ENCODE peak calls at places on chromosomes 7 and 10, in eight cellular contexts. S, O, B, K, V, M, N and Z are unnamed samples.

GRCh38 chr10:35532141-35532540 is 73.0 kb upstream of the GJD4 start:
- DNase-seq in O (no peak), M (no peak), S (no peak), V (no peak), N (no peak), B (no peak), K (no peak), Z (no peak)

GRCh38 chr10:100803481-100803880 is 58.1 kb downstream of the PAX2 start:
- DNase-seq in N (no peak), B (peak; percentile 21), V (peak; percentile 34), K (no peak), M (no peak), O (no peak), S (no peak), Z (no peak)

GRCh38 chr7:68573271-68574000 is 1024.8 kb upstream of the AUTS2 start:
- DNase-seq in V (no peak), B (no peak), M (no peak), N (no peak), S (no peak), K (no peak), O (no peak), Z (no peak)

GRCh38 chr10:22803201-22803895 is 89.0 kb upstream of the PIP4K2A start:
- DNase-seq in K (no peak), O (no peak), B (no peak), S (no peak), N (peak; percentile 76), V (no peak), M (no peak), Z (no peak)

GRCh38 chr7:100887186-100887954 is 2.1 kb downstream of the UFSP1 start:
- DNase-seq in O (no peak), V (no peak), B (no peak), M (no peak), S (no peak), N (no peak), K (peak; percentile 74), Z (no peak)

GRCh38 chr7:73839743-73840714 is 2.3 kb downstream of the METTL27 start:
- DNase-seq in K (no peak), S (no peak), V (no peak), M (no peak), B (no peak), N (no peak), O (no peak), Z (no peak)

GRCh38 chr10:109773818-109774440 is 149.4 kb downstream of the XPNPEP1 start:
- DNase-seq in M (no peak), N (no peak), V (no peak), K (no peak), O (no peak), B (peak; percentile 48), S (no peak), Z (peak; percentile 14)

GRCh38 chr10:15605740-15606369 is 113.9 kb downstream of the ITGA8 start:
- DNase-seq in S (no peak), N (no peak), O (no peak), M (no peak), K (no peak), B (no peak), V (no peak), Z (no peak)

GRCh38 chr10:128894641-128895040 is 572.4 kb upstream of the MGMT start:
- DNase-seq in O (no peak), K (no peak), N (no peak), V (no peak), B (no peak), M (peak; percentile 65), S (no peak), Z (no peak)

GRCh38 chr7:73824986-73825385 is 5.8 kb upstream of the CLDN4 start:
- DNase-seq in K (no peak), V (peak; percentile 73), O (no peak), B (no peak), N (no peak), S (no peak), M (no peak), Z (no peak)

GRCh38 chr10:74956555-74957111 is 130.2 kb downstream of the KAT6B start:
- DNase-seq in M (no peak), K (no peak), N (no peak), V (no peak), B (no peak), O (no peak), S (no peak), Z (no peak)

GRCh38 chr10:112677689-112678088 is 230.7 kb downstream of the VTI1A start:
- DNase-seq in S (no peak), V (no peak), N (no peak), M (no peak), O (no peak), K (no peak), B (no peak), Z (no peak)

GRCh38 chr10:101563007-101563406 is 25.1 kb downstream of the POLL start:
- DNase-seq in B (no peak), N (no peak), V (no peak), O (no peak), M (no peak), K (no peak), S (no peak), Z (no peak)

GRCh38 chr10:32077896-32078295 is 21.7 kb upstream of the KIF5B start:
- DNase-seq in B (no peak), V (no peak), S (no peak), O (no peak), K (no peak), N (peak; percentile 66), M (no peak), Z (peak; percentile 80)

GRCh38 chr7:154929006-154929726 is 73.8 kb downstream of the PAXIP1 start:
- DNase-seq in S (no peak), N (no peak), V (no peak), O (no peak), K (no peak), M (peak; percentile 75), B (no peak), Z (no peak)

DNA sequence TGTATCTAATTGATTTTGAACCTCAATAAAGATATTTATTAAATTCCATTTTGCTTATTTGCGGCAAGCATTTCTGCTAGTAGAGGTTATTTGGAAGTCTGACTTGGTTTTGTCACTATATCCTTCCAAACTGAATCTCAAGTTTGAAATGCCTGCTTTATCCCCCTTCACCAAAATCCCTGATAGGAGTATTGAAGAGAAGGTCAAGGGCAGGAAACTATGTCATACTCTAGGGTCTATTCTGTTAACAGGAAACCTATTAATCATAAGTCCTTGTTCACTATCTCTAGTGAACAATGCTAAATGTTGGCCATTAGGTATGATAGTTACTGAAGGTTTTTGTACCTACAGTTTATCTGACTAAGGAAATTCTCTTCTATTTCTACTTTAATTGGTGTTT is 11.5 kb downstream of the GNAT3 start:
- DNase-seq in O (no peak), S (peak; percentile 8), B (no peak), N (no peak), K (no peak), M (no peak), V (no peak), Z (no peak)
- H3K27ac ChIP-seq in O (peak overlapping the region; percentile 78), S (no peak overlapping the region), B (no peak overlapping the region), N (peak overlapping the region; percentile 92), K (no peak overlapping the region), M (no peak overlapping the region), V (no peak overlapping the region), Z (peak overlapping the region; percentile 98)

GRCh38 chr10:107626862-107627261 is 462.4 kb upstream of the SORCS1 start:
- DNase-seq in S (no peak), K (no peak), M (no peak), B (no peak), N (no peak), O (no peak), V (no peak), Z (no peak)

DNA sequence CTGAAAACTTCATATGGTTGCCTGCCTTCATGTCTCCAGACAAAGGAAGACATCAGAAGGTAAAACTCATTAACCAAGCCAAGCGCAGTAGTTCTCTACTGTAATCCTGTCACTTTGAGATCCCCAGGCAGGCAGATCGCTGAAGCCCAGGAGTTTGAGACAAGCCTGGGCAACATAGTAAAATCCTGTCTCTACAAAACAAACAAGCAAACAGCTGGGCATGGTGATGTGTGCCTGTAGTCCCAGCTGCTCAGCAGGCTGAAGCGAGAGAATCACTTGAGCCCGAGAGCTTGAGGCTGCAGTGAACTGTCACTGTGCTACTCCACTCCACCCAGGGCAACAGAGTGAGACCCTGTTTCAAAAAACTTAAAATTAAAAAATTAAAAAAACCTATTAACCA is 467.4 kb upstream of the SORCS1 start:
- DNase-seq in S (no peak), B (peak; percentile 5), M (no peak), N (no peak), V (no peak), O (no peak), K (no peak), Z (no peak)
- H3K4me3 ChIP-seq in S (no peak overlapping the region), B (no peak overlapping the region), M (no peak overlapping the region), N (no peak overlapping the region), V (no peak overlapping the region), O (no peak overlapping the region), K (no peak overlapping the region), Z (no peak overlapping the region)

DNA sequence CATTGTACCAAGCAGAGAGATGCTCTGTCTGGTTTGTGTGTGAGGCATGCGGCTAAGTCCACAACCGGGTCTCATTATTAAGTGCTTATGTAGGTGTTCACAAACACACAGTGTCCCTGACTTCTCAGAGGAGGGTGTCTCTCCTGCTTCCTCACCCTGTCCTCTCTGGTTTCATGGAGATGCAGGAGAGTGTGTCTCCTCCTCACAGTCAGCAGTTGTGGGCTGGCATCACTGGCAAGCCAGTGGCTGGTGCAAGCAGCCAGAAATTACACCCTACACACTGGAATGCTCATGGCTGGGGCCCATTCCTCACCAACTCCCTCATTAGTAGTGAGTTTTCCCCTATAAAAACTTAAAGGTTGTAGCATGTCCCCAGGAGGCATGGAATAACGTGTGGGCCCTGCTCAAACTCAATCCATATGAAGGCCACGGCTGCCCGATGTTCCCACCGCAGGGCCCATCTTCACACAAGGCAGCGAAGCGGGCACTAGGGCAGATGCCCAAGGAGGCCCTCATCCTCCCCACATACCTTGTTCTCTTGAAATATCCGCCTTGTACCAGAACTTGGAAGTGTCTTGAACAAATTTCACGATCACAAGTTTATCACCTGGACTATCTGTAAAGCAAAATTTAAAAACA is 280.1 kb downstream of the TNS3 start:
- DNase-seq in S (no peak), N (no peak), K (no peak), O (no peak), V (no peak), M (peak; percentile 74), B (no peak), Z (no peak)
- H3K27ac ChIP-seq in S (no peak overlapping the region), N (no peak overlapping the region), K (no peak overlapping the region), O (no peak overlapping the region), V (no peak overlapping the region), M (no peak overlapping the region), B (no peak overlapping the region), Z (no peak overlapping the region)

GRCh38 chr10:79130846-79131245 is 62.1 kb downstream of the ZMIZ1 start:
- DNase-seq in M (no peak), V (no peak), K (no peak), B (peak; percentile 53), N (no peak), O (no peak), S (no peak), Z (no peak)

GRCh38 chr10:79131730-79132644 is 63.2 kb downstream of the ZMIZ1 start:
- DNase-seq in V (no peak), M (no peak), B (no peak), K (no peak), O (no peak), N (no peak), S (no peak), Z (no peak)

GRCh38 chr10:79133386-79133785 is 64.6 kb downstream of the ZMIZ1 start:
- DNase-seq in V (no peak), S (no peak), O (no peak), M (no peak), B (no peak), N (no peak), K (no peak), Z (no peak)

GRCh38 chr10:79130255-79130654 is 61.5 kb downstream of the ZMIZ1 start:
- DNase-seq in O (no peak), M (no peak), V (no peak), B (no peak), S (no peak), K (no peak), N (no peak), Z (no peak)

GRCh38 chr10:79132681-79133381 is 64.1 kb downstream of the ZMIZ1 start:
- DNase-seq in M (no peak), K (no peak), V (no peak), O (no peak), S (peak; percentile 83), B (peak; percentile 61), N (no peak), Z (no peak)
- H3K4me3 ChIP-seq in M (no peak overlapping the region), K (no peak overlapping the region), V (no peak overlapping the region), O (no peak overlapping the region), S (no peak overlapping the region), B (no peak overlapping the region), N (no peak overlapping the region), Z (no peak overlapping the region)